ENCODE peak calls at places on chromosomes 12 and 14, in ten cellular contexts. One of them, this sample, is unnamed.

GRCh38 chr12:107610030-107610859 is 75.4 kb upstream of the PWP1 start:
- DNase-seq in Calu3: peak
- DNase-seq in fibroblast of mammary gland: peak
- DNase-seq in Panc1: no peak
- DNase-seq in upper lobe of right lung: no peak
- DNase-seq in WERI-Rb-1: peak
- DNase-seq in AG04450: peak
- DNase-seq in WTC11: peak
- DNase-seq in cardiac fibroblast: peak
- DNase-seq in transverse colon: no peak
- DNase-seq in this sample: no peak

GRCh38 chr14:58082491-58083098 is 69.4 kb downstream of the ARMH4 start:
- DNase-seq in WERI-Rb-1: no peak
- DNase-seq in AG04450: peak
- DNase-seq in upper lobe of right lung: no peak
- DNase-seq in WTC11: no peak
- DNase-seq in Panc1: no peak
- DNase-seq in fibroblast of mammary gland: peak
- DNase-seq in transverse colon: no peak
- DNase-seq in Calu3: peak
- DNase-seq in cardiac fibroblast: peak
- DNase-seq in this sample: peak

GRCh38 chr14:68791078-68791983 is 1.5 kb downstream of the ZFP36L1 start:
- DNase-seq in AG04450: no peak
- DNase-seq in transverse colon: no peak
- DNase-seq in Calu3: peak
- DNase-seq in Panc1: no peak
- DNase-seq in WERI-Rb-1: no peak
- DNase-seq in WTC11: no peak
- DNase-seq in cardiac fibroblast: peak
- DNase-seq in upper lobe of right lung: no peak
- DNase-seq in fibroblast of mammary gland: no peak
- DNase-seq in this sample: no peak

GRCh38 chr14:68574906-68575305 is 218.0 kb downstream of the ZFP36L1 start:
- DNase-seq in WTC11: no peak
- DNase-seq in cardiac fibroblast: peak
- DNase-seq in Calu3: no peak
- DNase-seq in Panc1: no peak
- DNase-seq in WERI-Rb-1: no peak
- DNase-seq in AG04450: no peak
- DNase-seq in fibroblast of mammary gland: peak
- DNase-seq in transverse colon: no peak
- DNase-seq in upper lobe of right lung: no peak
- DNase-seq in this sample: no peak

GRCh38 chr12:72491399-72491798 is 219.2 kb downstream of the TRHDE start:
- DNase-seq in Panc1: no peak
- DNase-seq in Calu3: no peak
- DNase-seq in WERI-Rb-1: no peak
- DNase-seq in upper lobe of right lung: no peak
- DNase-seq in WTC11: no peak
- DNase-seq in fibroblast of mammary gland: peak
- DNase-seq in transverse colon: no peak
- DNase-seq in cardiac fibroblast: no peak
- DNase-seq in AG04450: peak
- DNase-seq in this sample: peak

GRCh38 chr14:75335588-75335987 is 57.0 kb downstream of the FOS start:
- DNase-seq in upper lobe of right lung: no peak
- DNase-seq in AG04450: no peak
- DNase-seq in Panc1: no peak
- DNase-seq in fibroblast of mammary gland: no peak
- DNase-seq in WERI-Rb-1: no peak
- DNase-seq in transverse colon: no peak
- DNase-seq in Calu3: no peak
- DNase-seq in WTC11: no peak
- DNase-seq in cardiac fibroblast: no peak
- DNase-seq in this sample: no peak

GRCh38 chr14:53542692-53543091 is 389.6 kb upstream of the DDHD1 start:
- DNase-seq in Panc1: no peak
- DNase-seq in AG04450: no peak
- DNase-seq in WERI-Rb-1: no peak
- DNase-seq in Calu3: peak
- DNase-seq in cardiac fibroblast: peak
- DNase-seq in upper lobe of right lung: no peak
- DNase-seq in transverse colon: no peak
- DNase-seq in fibroblast of mammary gland: peak
- DNase-seq in WTC11: no peak
- DNase-seq in this sample: no peak

GRCh38 chr14:33567736-33568124 is 383.1 kb downstream of the EGLN3 start:
- DNase-seq in AG04450: no peak
- DNase-seq in Calu3: no peak
- DNase-seq in transverse colon: no peak
- DNase-seq in WERI-Rb-1: no peak
- DNase-seq in upper lobe of right lung: no peak
- DNase-seq in WTC11: no peak
- DNase-seq in cardiac fibroblast: peak
- DNase-seq in Panc1: no peak
- DNase-seq in fibroblast of mammary gland: no peak
- DNase-seq in this sample: no peak

GRCh38 chr14:28709571-28710305 is 56.8 kb upstream of the FOXG1 start:
- DNase-seq in transverse colon: no peak
- DNase-seq in WERI-Rb-1: no peak
- DNase-seq in cardiac fibroblast: no peak
- DNase-seq in WTC11: no peak
- DNase-seq in upper lobe of right lung: no peak
- DNase-seq in AG04450: no peak
- DNase-seq in Panc1: no peak
- DNase-seq in fibroblast of mammary gland: no peak
- DNase-seq in Calu3: no peak
- DNase-seq in this sample: no peak

GRCh38 chr14:76810953-76811400 is 1.7 kb downstream of the ANGEL1 start:
- DNase-seq in upper lobe of right lung: no peak
- DNase-seq in fibroblast of mammary gland: peak
- DNase-seq in Calu3: peak
- DNase-seq in cardiac fibroblast: peak
- DNase-seq in transverse colon: peak
- DNase-seq in WERI-Rb-1: peak
- DNase-seq in Panc1: no peak
- DNase-seq in WTC11: no peak
- DNase-seq in AG04450: no peak
- DNase-seq in this sample: no peak

GRCh38 chr12:78060186-78060585 is 229.5 kb downstream of the NAV3 start:
- DNase-seq in Calu3: no peak
- DNase-seq in AG04450: peak
- DNase-seq in WTC11: no peak
- DNase-seq in upper lobe of right lung: no peak
- DNase-seq in cardiac fibroblast: peak
- DNase-seq in fibroblast of mammary gland: peak
- DNase-seq in Panc1: no peak
- DNase-seq in WERI-Rb-1: no peak
- DNase-seq in transverse colon: no peak
- DNase-seq in this sample: no peak

GRCh38 chr14:60272177-60272576 is 23.2 kb downstream of the PPM1A start:
- DNase-seq in cardiac fibroblast: no peak
- DNase-seq in upper lobe of right lung: no peak
- DNase-seq in WTC11: no peak
- DNase-seq in fibroblast of mammary gland: no peak
- DNase-seq in Panc1: no peak
- DNase-seq in AG04450: no peak
- DNase-seq in transverse colon: no peak
- DNase-seq in Calu3: no peak
- DNase-seq in WERI-Rb-1: no peak
- DNase-seq in this sample: no peak

GRCh38 chr14:60265163-60265562 is 16.1 kb downstream of the PPM1A start:
- DNase-seq in WTC11: no peak
- DNase-seq in upper lobe of right lung: no peak
- DNase-seq in Calu3: no peak
- DNase-seq in AG04450: no peak
- DNase-seq in Panc1: no peak
- DNase-seq in transverse colon: no peak
- DNase-seq in cardiac fibroblast: no peak
- DNase-seq in fibroblast of mammary gland: no peak
- DNase-seq in WERI-Rb-1: no peak
- DNase-seq in this sample: no peak

GRCh38 chr14:60266021-60266937 is 17.3 kb downstream of the PPM1A start:
- DNase-seq in Panc1: no peak
- DNase-seq in transverse colon: no peak
- DNase-seq in fibroblast of mammary gland: peak
- DNase-seq in upper lobe of right lung: no peak
- DNase-seq in WTC11: peak
- DNase-seq in cardiac fibroblast: peak
- DNase-seq in WERI-Rb-1: peak
- DNase-seq in Calu3: peak
- DNase-seq in AG04450: no peak
- DNase-seq in this sample: no peak
- TF ChIP-seq CTCF in Panc1: peak
- TF ChIP-seq CTCF in transverse colon: peak
- TF ChIP-seq CTCF in fibroblast of mammary gland: peak
- TF ChIP-seq CTCF in upper lobe of right lung: peak
- TF ChIP-seq CTCF in WTC11: peak
- TF ChIP-seq CTCF in cardiac fibroblast: peak
- TF ChIP-seq CTCF in WERI-Rb-1: peak
- TF ChIP-seq CTCF in Calu3: peak
- TF ChIP-seq CTCF in AG04450: peak
- TF ChIP-seq CTCF in this sample: peak

GRCh38 chr12:11814362-11814761 is 164.9 kb downstream of the ETV6 start:
- DNase-seq in AG04450: peak
- DNase-seq in WERI-Rb-1: no peak
- DNase-seq in Panc1: no peak
- DNase-seq in fibroblast of mammary gland: peak
- DNase-seq in Calu3: peak
- DNase-seq in upper lobe of right lung: no peak
- DNase-seq in WTC11: no peak
- DNase-seq in transverse colon: no peak
- DNase-seq in cardiac fibroblast: peak
- DNase-seq in this sample: no peak

GRCh38 chr12:11810962-11811361 is 161.5 kb downstream of the ETV6 start:
- DNase-seq in WTC11: no peak
- DNase-seq in upper lobe of right lung: no peak
- DNase-seq in AG04450: no peak
- DNase-seq in transverse colon: no peak
- DNase-seq in cardiac fibroblast: no peak
- DNase-seq in Panc1: no peak
- DNase-seq in WERI-Rb-1: no peak
- DNase-seq in Calu3: no peak
- DNase-seq in fibroblast of mammary gland: no peak
- DNase-seq in this sample: no peak

GRCh38 chr12:11813422-11813813 is 163.9 kb downstream of the ETV6 start:
- DNase-seq in upper lobe of right lung: no peak
- DNase-seq in cardiac fibroblast: no peak
- DNase-seq in Calu3: no peak
- DNase-seq in transverse colon: no peak
- DNase-seq in Panc1: no peak
- DNase-seq in WTC11: no peak
- DNase-seq in AG04450: no peak
- DNase-seq in fibroblast of mammary gland: no peak
- DNase-seq in WERI-Rb-1: no peak
- DNase-seq in this sample: no peak

GRCh38 chr12:11815397-11815796 is 165.9 kb downstream of the ETV6 start:
- DNase-seq in WTC11: no peak
- DNase-seq in WERI-Rb-1: no peak
- DNase-seq in cardiac fibroblast: no peak
- DNase-seq in fibroblast of mammary gland: no peak
- DNase-seq in Calu3: no peak
- DNase-seq in upper lobe of right lung: no peak
- DNase-seq in Panc1: no peak
- DNase-seq in AG04450: no peak
- DNase-seq in transverse colon: no peak
- DNase-seq in this sample: no peak

GRCh38 chr12:11812558-11813421 is 163.3 kb downstream of the ETV6 start:
- DNase-seq in WTC11: peak
- DNase-seq in transverse colon: peak
- DNase-seq in upper lobe of right lung: no peak
- DNase-seq in WERI-Rb-1: no peak
- DNase-seq in cardiac fibroblast: peak
- DNase-seq in Calu3: peak
- DNase-seq in fibroblast of mammary gland: no peak
- DNase-seq in AG04450: no peak
- DNase-seq in Panc1: no peak
- DNase-seq in this sample: no peak
- TF ChIP-seq CTCF in WTC11: no peak
- TF ChIP-seq CTCF in transverse colon: peak
- TF ChIP-seq CTCF in upper lobe of right lung: no peak
- TF ChIP-seq CTCF in WERI-Rb-1: no peak
- TF ChIP-seq CTCF in cardiac fibroblast: peak
- TF ChIP-seq CTCF in Calu3: no peak
- TF ChIP-seq CTCF in fibroblast of mammary gland: no peak
- TF ChIP-seq CTCF in AG04450: peak
- TF ChIP-seq CTCF in Panc1: no peak
- TF ChIP-seq CTCF in this sample: peak

GRCh38 chr12:6494968-6495367 is 1.1 kb downstream of the NCAPD2 start:
- DNase-seq in upper lobe of right lung: no peak
- DNase-seq in AG04450: no peak
- DNase-seq in transverse colon: no peak
- DNase-seq in Calu3: no peak
- DNase-seq in fibroblast of mammary gland: peak
- DNase-seq in WTC11: no peak
- DNase-seq in cardiac fibroblast: peak
- DNase-seq in WERI-Rb-1: no peak
- DNase-seq in Panc1: no peak
- DNase-seq in this sample: no peak

GRCh38 chr12:6494351-6494743 is 445 bp downstream of the NCAPD2 start:
- DNase-seq in Calu3: no peak
- DNase-seq in transverse colon: no peak
- DNase-seq in upper lobe of right lung: no peak
- DNase-seq in fibroblast of mammary gland: no peak
- DNase-seq in Panc1: no peak
- DNase-seq in AG04450: no peak
- DNase-seq in WERI-Rb-1: peak
- DNase-seq in WTC11: no peak
- DNase-seq in cardiac fibroblast: no peak
- DNase-seq in this sample: no peak

GRCh38 chr12:6489449-6489848 is 3.6 kb downstream of the MRPL51 start:
- DNase-seq in WTC11: no peak
- DNase-seq in Calu3: no peak
- DNase-seq in AG04450: no peak
- DNase-seq in transverse colon: no peak
- DNase-seq in WERI-Rb-1: no peak
- DNase-seq in fibroblast of mammary gland: peak
- DNase-seq in cardiac fibroblast: no peak
- DNase-seq in Panc1: no peak
- DNase-seq in upper lobe of right lung: no peak
- DNase-seq in this sample: no peak

GRCh38 chr12:6492838-6493579 is at the start of gene MRPL51:
- DNase-seq in Panc1: peak
- DNase-seq in AG04450: peak
- DNase-seq in WTC11: peak
- DNase-seq in upper lobe of right lung: peak
- DNase-seq in WERI-Rb-1: peak
- DNase-seq in Calu3: peak
- DNase-seq in transverse colon: peak
- DNase-seq in fibroblast of mammary gland: peak
- DNase-seq in cardiac fibroblast: peak
- DNase-seq in this sample: peak

GRCh38 chr12:6493580-6494350 is at the start of gene NCAPD2:
- DNase-seq in WERI-Rb-1: peak
- DNase-seq in Panc1: peak
- DNase-seq in transverse colon: peak
- DNase-seq in upper lobe of right lung: peak
- DNase-seq in AG04450: peak
- DNase-seq in fibroblast of mammary gland: peak
- DNase-seq in WTC11: peak
- DNase-seq in cardiac fibroblast: peak
- DNase-seq in Calu3: peak
- DNase-seq in this sample: peak
- TF ChIP-seq CTCF in WERI-Rb-1: no peak
- TF ChIP-seq CTCF in Panc1: no peak
- TF ChIP-seq CTCF in transverse colon: peak
- TF ChIP-seq CTCF in upper lobe of right lung: peak
- TF ChIP-seq CTCF in AG04450: peak
- TF ChIP-seq CTCF in fibroblast of mammary gland: no peak
- TF ChIP-seq CTCF in WTC11: no peak
- TF ChIP-seq CTCF in cardiac fibroblast: peak
- TF ChIP-seq CTCF in Calu3: no peak
- TF ChIP-seq CTCF in this sample: no peak

GRCh38 chr12:26434299-26434915 is 239.0 kb downstream of the SSPN start:
- DNase-seq in cardiac fibroblast: peak
- DNase-seq in Panc1: peak
- DNase-seq in upper lobe of right lung: no peak
- DNase-seq in transverse colon: peak
- DNase-seq in WTC11: peak
- DNase-seq in AG04450: peak
- DNase-seq in Calu3: peak
- DNase-seq in WERI-Rb-1: peak
- DNase-seq in fibroblast of mammary gland: peak
- DNase-seq in this sample: peak
- TF ChIP-seq CTCF in cardiac fibroblast: peak
- TF ChIP-seq CTCF in Panc1: peak
- TF ChIP-seq CTCF in upper lobe of right lung: peak
- TF ChIP-seq CTCF in transverse colon: peak
- TF ChIP-seq CTCF in WTC11: peak
- TF ChIP-seq CTCF in AG04450: peak
- TF ChIP-seq CTCF in Calu3: peak
- TF ChIP-seq CTCF in WERI-Rb-1: peak
- TF ChIP-seq CTCF in fibroblast of mammary gland: peak
- TF ChIP-seq CTCF in this sample: peak